ENCODE peak calls at places on chromosomes 3 and 15, in four cellular contexts. One of them, this sample, is unnamed. For H3K36me3, the result is how much of the 10 kb centered on the place peaks cover.

GRCh38 chr3:99323940-99324339 is 314.5 kb upstream of the COL8A1 start:
- DNase-seq in IMR-90: no peak
- DNase-seq in mucosa of descending colon: no peak
- DNase-seq in Caco-2: no peak
- DNase-seq in this sample: no peak

GRCh38 chr3:114668099-114668498 is 374.3 kb downstream of the TIGIT start:
- DNase-seq in mucosa of descending colon: no peak
- DNase-seq in Caco-2: no peak
- DNase-seq in IMR-90: no peak
- DNase-seq in this sample: no peak

GRCh38 chr3:52190294-52190841 is 7.6 kb upstream of the ALAS1 start:
- DNase-seq in Caco-2: no peak
- DNase-seq in IMR-90: peak
- DNase-seq in mucosa of descending colon: no peak
- DNase-seq in this sample: no peak

GRCh38 chr3:117433439-117433838 is 723.9 kb downstream of the TUSC7 start:
- DNase-seq in mucosa of descending colon: no peak
- DNase-seq in IMR-90: no peak
- DNase-seq in Caco-2: no peak
- DNase-seq in this sample: no peak

GRCh38 chr3:131596884-131597283 is 94.1 kb upstream of the MRPL3 start:
- DNase-seq in IMR-90: no peak
- DNase-seq in Caco-2: no peak
- DNase-seq in mucosa of descending colon: no peak
- DNase-seq in this sample: no peak

GRCh38 chr3:197466586-197467399 is 89.0 kb downstream of the BDH1 start:
- DNase-seq in mucosa of descending colon: no peak
- DNase-seq in Caco-2: no peak
- DNase-seq in IMR-90: peak
- DNase-seq in this sample: no peak

GRCh38 chr3:11248596-11248995 is 23.6 kb upstream of the ATG7 start:
- DNase-seq in mucosa of descending colon: no peak
- DNase-seq in Caco-2: no peak
- DNase-seq in IMR-90: peak
- DNase-seq in this sample: no peak

GRCh38 chr15:77064539-77065308 is 6.2 kb downstream of the TSPAN3 start:
- DNase-seq in mucosa of descending colon: no peak
- DNase-seq in IMR-90: peak
- DNase-seq in Caco-2: no peak
- DNase-seq in this sample: no peak

GRCh38 chr3:123767020-123767394 is 117.1 kb downstream of the MYLK start:
- DNase-seq in Caco-2: no peak
- DNase-seq in mucosa of descending colon: no peak
- DNase-seq in IMR-90: no peak
- DNase-seq in this sample: no peak

GRCh38 chr15:51939216-51939615 is 32.4 kb downstream of the LEO1 start:
- DNase-seq in mucosa of descending colon: no peak
- DNase-seq in IMR-90: no peak
- DNase-seq in Caco-2: no peak
- DNase-seq in this sample: no peak

GRCh38 chr15:62847900-62848489 is 194.6 kb upstream of the TPM1 start:
- DNase-seq in IMR-90: peak
- DNase-seq in Caco-2: peak
- DNase-seq in mucosa of descending colon: peak
- DNase-seq in this sample: peak

GRCh38 chr3:70090322-70090913 is 90.9 kb downstream of the SAMMSON start:
- DNase-seq in mucosa of descending colon: peak
- DNase-seq in IMR-90: peak
- DNase-seq in Caco-2: no peak
- DNase-seq in this sample: no peak

GRCh38 chr3:17030956-17031652 is 146.3 kb downstream of the PLCL2 start:
- DNase-seq in mucosa of descending colon: no peak
- DNase-seq in IMR-90: no peak
- DNase-seq in Caco-2: no peak
- DNase-seq in this sample: no peak

GRCh38 chr3:73433681-73434080 is 191.1 kb downstream of the PDZRN3 start:
- DNase-seq in mucosa of descending colon: no peak
- DNase-seq in Caco-2: no peak
- DNase-seq in IMR-90: peak
- DNase-seq in this sample: no peak

GRCh38 chr3:141412087-141412935 is 44.0 kb downstream of the ZBTB38 start:
- DNase-seq in IMR-90: peak
- DNase-seq in mucosa of descending colon: peak
- DNase-seq in Caco-2: no peak
- DNase-seq in this sample: no peak

GRCh38 chr3:129558076-129558771 is 15.2 kb downstream of the H1-8 start:
- DNase-seq in IMR-90: peak
- DNase-seq in Caco-2: no peak
- DNase-seq in mucosa of descending colon: no peak
- DNase-seq in this sample: no peak

GRCh38 chr3:129558772-129559564 is 16.0 kb downstream of the H1-8 start:
- DNase-seq in mucosa of descending colon: no peak
- DNase-seq in IMR-90: peak
- DNase-seq in Caco-2: no peak
- DNase-seq in this sample: no peak

GRCh38 chr3:129560269-129560787 is 17.4 kb downstream of the H1-8 start:
- DNase-seq in IMR-90: peak
- DNase-seq in Caco-2: no peak
- DNase-seq in mucosa of descending colon: peak
- DNase-seq in this sample: no peak

GRCh38 chr3:129560931-129561594 is 18.1 kb downstream of the H1-8 start:
- DNase-seq in mucosa of descending colon: peak
- DNase-seq in Caco-2: no peak
- DNase-seq in IMR-90: peak
- DNase-seq in this sample: no peak

GRCh38 chr3:129559565-129560079 is 16.6 kb downstream of the H1-8 start:
- DNase-seq in Caco-2: no peak
- DNase-seq in mucosa of descending colon: no peak
- DNase-seq in IMR-90: no peak
- DNase-seq in this sample: no peak
- H3K4me3 ChIP-seq in Caco-2: no peak
- H3K4me3 ChIP-seq in mucosa of descending colon: no peak
- H3K4me3 ChIP-seq in IMR-90: peak
- H3K4me3 ChIP-seq in this sample: no peak

GRCh38 chr15:92893200-92893599 is 6.9 kb upstream of the CHD2 start:
- DNase-seq in mucosa of descending colon: no peak
- DNase-seq in Caco-2: no peak
- DNase-seq in IMR-90: no peak
- DNase-seq in this sample: no peak

GRCh38 chr15:92892201-92892555 is 7.9 kb upstream of the CHD2 start:
- DNase-seq in IMR-90: no peak
- DNase-seq in mucosa of descending colon: no peak
- DNase-seq in Caco-2: no peak
- DNase-seq in this sample: no peak

GRCh38 chr15:92887869-92888268 is 12.3 kb upstream of the CHD2 start:
- DNase-seq in IMR-90: no peak
- DNase-seq in Caco-2: no peak
- DNase-seq in mucosa of descending colon: no peak
- DNase-seq in this sample: no peak

GRCh38 chr15:92889390-92890113 is 10.6 kb upstream of the CHD2 start:
- DNase-seq in IMR-90: no peak
- DNase-seq in Caco-2: no peak
- DNase-seq in mucosa of descending colon: no peak
- DNase-seq in this sample: no peak

GRCh38 chr15:92891533-92892200 is 8.5 kb upstream of the CHD2 start:
- DNase-seq in Caco-2: no peak
- DNase-seq in IMR-90: no peak
- DNase-seq in mucosa of descending colon: no peak
- DNase-seq in this sample: no peak
- H3K36me3 ChIP-seq in Caco-2: under half
- H3K36me3 ChIP-seq in IMR-90: half or more
- H3K36me3 ChIP-seq in mucosa of descending colon: under half
- H3K36me3 ChIP-seq in this sample: half or more

GRCh38 chr3:115693868-115694267 is 70.6 kb downstream of the GAP43 start:
- DNase-seq in mucosa of descending colon: no peak
- DNase-seq in IMR-90: no peak
- DNase-seq in Caco-2: no peak
- DNase-seq in this sample: peak

GRCh38 chr3:115695081-115695480 is 71.8 kb downstream of the GAP43 start:
- DNase-seq in mucosa of descending colon: no peak
- DNase-seq in Caco-2: no peak
- DNase-seq in IMR-90: no peak
- DNase-seq in this sample: no peak

GRCh38 chr3:115697263-115698053 is 74.1 kb downstream of the GAP43 start:
- DNase-seq in mucosa of descending colon: no peak
- DNase-seq in Caco-2: no peak
- DNase-seq in IMR-90: peak
- DNase-seq in this sample: no peak

GRCh38 chr3:115691964-115692363 is 68.7 kb downstream of the GAP43 start:
- DNase-seq in Caco-2: no peak
- DNase-seq in IMR-90: no peak
- DNase-seq in mucosa of descending colon: no peak
- DNase-seq in this sample: no peak

DNA sequence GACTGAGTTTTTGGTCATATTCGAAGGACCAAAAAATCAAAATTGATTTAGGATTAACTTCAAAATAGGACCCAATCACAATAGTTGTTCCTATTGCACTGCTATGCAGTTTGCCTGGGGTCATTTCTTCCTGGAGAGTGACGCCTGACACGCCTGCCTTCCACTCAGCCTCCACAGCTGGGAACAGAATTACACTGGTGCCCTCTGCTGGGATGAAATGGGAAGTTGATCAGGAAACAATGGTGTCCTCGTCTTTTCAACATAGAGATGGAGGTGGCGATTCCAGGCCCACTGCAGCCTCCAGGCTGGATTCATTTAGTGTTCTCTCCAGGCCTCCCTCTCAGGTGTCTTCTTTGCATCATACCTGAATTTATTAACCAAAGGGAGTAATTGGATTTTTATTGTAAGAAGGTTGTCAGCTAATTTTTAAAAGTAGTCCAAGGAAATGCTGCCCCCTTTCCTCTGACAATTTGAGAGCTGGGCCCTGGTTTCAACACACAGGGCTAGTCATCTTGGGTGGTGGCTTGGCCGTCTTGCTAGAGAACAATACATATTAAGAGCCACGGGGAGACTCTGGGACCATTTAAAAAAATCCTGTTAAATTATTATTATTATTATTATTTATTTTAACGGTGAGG is 69.7 kb downstream of the GAP43 start:
- DNase-seq in IMR-90: peak
- DNase-seq in mucosa of descending colon: peak
- DNase-seq in Caco-2: peak
- DNase-seq in this sample: peak
- H3K4me3 ChIP-seq in IMR-90: no peak
- H3K4me3 ChIP-seq in mucosa of descending colon: no peak
- H3K4me3 ChIP-seq in Caco-2: no peak
- H3K4me3 ChIP-seq in this sample: no peak

GRCh38 chr15:28264166-28264565 is 57.8 kb downstream of the HERC2 start:
- DNase-seq in mucosa of descending colon: no peak
- DNase-seq in Caco-2: no peak
- DNase-seq in IMR-90: no peak
- DNase-seq in this sample: no peak
- H3K36me3 ChIP-seq in mucosa of descending colon: under half
- H3K36me3 ChIP-seq in Caco-2: under half
- H3K36me3 ChIP-seq in IMR-90: half or more
- H3K36me3 ChIP-seq in this sample: half or more

DNA sequence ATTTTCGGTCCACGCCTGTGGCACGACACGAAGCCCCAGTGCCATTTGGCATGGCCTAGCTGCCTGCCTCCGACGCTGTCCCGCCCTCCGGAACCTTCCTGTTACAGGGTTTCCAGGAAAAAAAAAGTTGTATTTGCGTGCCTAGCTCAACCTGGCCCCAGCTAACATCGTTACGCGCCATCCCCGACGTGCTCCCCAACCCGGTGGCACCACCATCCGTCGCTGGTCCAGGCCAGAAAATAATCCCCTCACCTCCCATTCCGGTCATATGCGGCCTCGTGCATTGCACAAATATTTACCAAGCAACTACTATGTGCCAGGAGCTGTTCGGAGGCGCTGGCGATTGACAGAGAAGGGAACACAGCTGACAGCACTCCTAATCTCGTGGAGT is 1.4 kb upstream of the CYP1A1 start:
- DNase-seq in IMR-90: no peak
- DNase-seq in Caco-2: peak
- DNase-seq in mucosa of descending colon: no peak
- DNase-seq in this sample: no peak
- H3K4me3 ChIP-seq in IMR-90: peak
- H3K4me3 ChIP-seq in Caco-2: peak
- H3K4me3 ChIP-seq in mucosa of descending colon: no peak
- H3K4me3 ChIP-seq in this sample: peak

GRCh38 chr3:121473001-121473400 is 72.8 kb downstream of the POLQ start:
- DNase-seq in mucosa of descending colon: no peak
- DNase-seq in Caco-2: no peak
- DNase-seq in IMR-90: no peak
- DNase-seq in this sample: no peak
- H3K36me3 ChIP-seq in mucosa of descending colon: under half
- H3K36me3 ChIP-seq in Caco-2: under half
- H3K36me3 ChIP-seq in IMR-90: under half
- H3K36me3 ChIP-seq in this sample: half or more

DNA sequence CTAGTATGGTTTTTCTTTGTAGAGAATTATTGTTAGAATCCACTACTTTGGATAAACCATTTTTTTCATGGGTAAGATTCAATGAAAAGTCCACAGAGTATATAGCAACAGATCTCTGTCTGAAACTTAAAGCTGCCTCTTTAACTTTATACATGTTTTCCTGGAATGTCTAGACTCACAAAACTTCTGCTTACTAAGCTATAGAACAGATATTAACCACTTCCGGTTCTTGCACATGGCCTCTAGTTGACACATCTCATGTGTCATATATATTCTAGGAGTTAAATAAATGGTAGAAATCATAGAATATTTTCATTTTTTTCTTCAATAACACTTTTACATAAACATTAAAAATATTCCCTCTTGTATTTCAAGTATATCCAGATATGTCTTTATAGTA is 1693.9 kb downstream of the SI start:
- DNase-seq in mucosa of descending colon: no peak
- DNase-seq in Caco-2: no peak
- DNase-seq in IMR-90: no peak
- DNase-seq in this sample: no peak
- H3K4me3 ChIP-seq in mucosa of descending colon: no peak
- H3K4me3 ChIP-seq in Caco-2: no peak
- H3K4me3 ChIP-seq in IMR-90: no peak
- H3K4me3 ChIP-seq in this sample: no peak

This sample was measured in endodermal cell.